ENCODE peak calls at places on chromosomes 2 and 18, in four cellular contexts. Z, C, Y and N are unnamed samples.

GRCh38 chr2:135252805-135253458 is 200.8 kb downstream of the RAB3GAP1 start:
- DNase-seq in Y (no peak), Z (no peak), C (no peak), N (no peak)

GRCh38 chr2:105489168-105489878 is 90.5 kb upstream of the FHL2 start:
- DNase-seq in C (no peak), Y (no peak), Z (no peak), N (no peak)

GRCh38 chr2:149561309-149561926 is 26.2 kb downstream of the MMADHC start:
- DNase-seq in C (no peak), Y (peak; percentile 63), Z (peak; percentile 12), N (no peak)

GRCh38 chr2:36729067-36729466 is 32.6 kb downstream of the VIT start:
- DNase-seq in Z (no peak), C (no peak), Y (no peak), N (no peak)

GRCh38 chr2:120809576-120810440 is 74.1 kb downstream of the GLI2 start:
- DNase-seq in Y (no peak), C (no peak), Z (no peak), N (no peak)

GRCh38 chr2:8244634-8245033 is 437.2 kb upstream of the ID2 start:
- DNase-seq in Z (no peak), C (no peak), Y (no peak), N (no peak)

GRCh38 chr2:46267616-46268015 is 29.6 kb upstream of the EPAS1 start:
- DNase-seq in Y (no peak), C (no peak), Z (no peak), N (no peak)

GRCh38 chr2:53252115-53252514 is 515.5 kb upstream of the CHAC2 start:
- DNase-seq in C (no peak), Y (no peak), Z (no peak), N (no peak)

GRCh38 chr2:237980751-237981150 is 13.9 kb downstream of the UBE2F start:
- DNase-seq in C (no peak), Z (no peak), Y (no peak), N (no peak)

GRCh38 chr18:4284528-4284927 is 170.6 kb downstream of the DLGAP1 start:
- DNase-seq in Y (no peak), Z (no peak), C (no peak), N (no peak)

GRCh38 chr2:140929866-140930265 is 1201.0 kb downstream of the LRP1B start:
- DNase-seq in C (no peak), Y (no peak), Z (no peak), N (no peak)

GRCh38 chr2:68237404-68237803 is 14.9 kb downstream of the PPP3R1 start:
- DNase-seq in Z (peak; percentile 78), C (no peak), Y (no peak), N (no peak)

GRCh38 chr2:207802650-207803049 is 32.9 kb upstream of the FZD5 start:
- DNase-seq in Z (no peak), C (no peak), Y (no peak), N (no peak)

GRCh38 chr2:33589444-33589843 is 9.7 kb downstream of the FAM98A start:
- DNase-seq in Z (no peak), C (no peak), Y (no peak), N (no peak)

GRCh38 chr2:64000630-64001381 is 18.4 kb downstream of the VPS54 start:
- DNase-seq in Z (no peak), Y (no peak), C (no peak), N (no peak)

GRCh38 chr2:150997702-150998480 is 263.8 kb downstream of the RBM43 start:
- DNase-seq in Z (no peak), Y (no peak), C (no peak), N (peak; percentile 82)

GRCh38 chr2:240424341-240425235 is 10.9 kb upstream of the GPC1 start:
- DNase-seq in Z (no peak), Y (no peak), C (no peak), N (no peak)

GRCh38 chr2:212021947-212022346 is 516.7 kb downstream of the ERBB4 start:
- DNase-seq in Z (peak; percentile 93), C (no peak), Y (no peak), N (peak; percentile 69)

GRCh38 chr2:241858206-241859016 is at the start of gene PDCD1:
- DNase-seq in Y (no peak), C (peak; percentile 36), Z (no peak), N (no peak)

GRCh38 chr2:42913280-42913878 is 121.0 kb upstream of the HAAO start:
- DNase-seq in C (no peak), Z (no peak), Y (no peak), N (no peak)

GRCh38 chr18:54416459-54416858 is 58.8 kb downstream of the C18orf54 start:
- DNase-seq in Z (no peak), C (no peak), Y (no peak), N (peak; percentile 64)

GRCh38 chr2:146997488-146997887 is 847.3 kb upstream of the ACVR2A start:
- DNase-seq in Z (no peak), C (no peak), Y (no peak), N (no peak)

GRCh38 chr2:201701591-201701990 is 3.1 kb upstream of the MPP4 start:
- DNase-seq in Y (no peak), C (no peak), Z (no peak), N (no peak)

GRCh38 chr18:4264347-4264791 is 190.7 kb downstream of the DLGAP1 start:
- DNase-seq in Y (no peak), Z (no peak), C (no peak), N (no peak)

GRCh38 chr2:98148968-98149697 is 62.2 kb downstream of the VWA3B start:
- DNase-seq in Z (peak; percentile 87), C (no peak), Y (no peak), N (peak; percentile 52)

GRCh38 chr2:88171966-88172365 is 1.8 kb downstream of the THNSL2 start:
- DNase-seq in Z (no peak), Y (no peak), C (no peak), N (no peak)

GRCh38 chr2:95010126-95010525 is 15.4 kb upstream of the MAL start:
- DNase-seq in Y (no peak), C (no peak), Z (no peak), N (no peak)

GRCh38 chr18:79275992-79276391 is 119.7 kb upstream of the NFATC1 start:
- DNase-seq in Z (no peak), Y (peak; percentile 25), C (no peak), N (no peak)

GRCh38 chr2:168138369-168138768 is 109.0 kb downstream of the STK39 start:
- DNase-seq in Z (no peak), C (no peak), Y (peak; percentile 15), N (no peak)

GRCh38 chr2:172231508-172231907 is 128.8 kb upstream of the DLX2 start:
- DNase-seq in Z (no peak), Y (no peak), C (no peak), N (no peak)

GRCh38 chr18:21799706-21800105 is 59.1 kb downstream of the MIB1 start:
- DNase-seq in Z (no peak), C (no peak), Y (no peak), N (no peak)

GRCh38 chr2:32436150-32436549 is 79.3 kb downstream of the BIRC6 start:
- DNase-seq in C (no peak), Z (no peak), Y (no peak), N (no peak)

GRCh38 chr2:219001100-219001576 is 7.9 kb upstream of the CRYBA2 start:
- DNase-seq in C (no peak), Z (no peak), Y (peak; percentile 36), N (no peak)

GRCh38 chr18:49875155-49875554 is 61.8 kb upstream of the ACAA2 start:
- DNase-seq in Y (no peak), Z (no peak), C (no peak), N (no peak)

GRCh38 chr18:14969507-14969906 is 221.5 kb downstream of the ANKRD30B start:
- DNase-seq in Y (no peak), C (no peak), Z (no peak), N (no peak)

GRCh38 chr2:199309973-199310372 is 147.8 kb downstream of the SATB2 start:
- DNase-seq in Z (no peak), Y (peak; percentile 70), C (no peak), N (no peak)

GRCh38 chr18:26208901-26209445 is 17.3 kb upstream of the TAF4B start:
- DNase-seq in Z (no peak), C (no peak), Y (no peak), N (no peak)

GRCh38 chr2:45841752-45842407 is 190.4 kb downstream of the PRKCE start:
- DNase-seq in Y (no peak), Z (no peak), C (no peak), N (no peak)

GRCh38 chr2:71850306-71850801 is 297.3 kb downstream of the CYP26B1 start:
- DNase-seq in Y (no peak), Z (no peak), C (no peak), N (no peak)

GRCh38 chr2:30441023-30441422 is 6.0 kb upstream of the LCLAT1 start:
- DNase-seq in Y (no peak), Z (no peak), C (no peak), N (no peak)